ENCODE peak calls at places on chromosomes 7 and 10, in six cellular contexts. One of them, this sample, is unnamed.

GRCh38 chr10:74766501-74766900 is 59.9 kb upstream of the KAT6B start:
- DNase-seq in SK-N-SH: no peak
- DNase-seq in HepG2: no peak
- DNase-seq in A549: no peak
- DNase-seq in HCT116: no peak
- DNase-seq in HL-60: no peak
- DNase-seq in this sample: no peak

GRCh38 chr10:3668276-3668960 is 116.6 kb downstream of the KLF6 start:
- DNase-seq in SK-N-SH: no peak
- DNase-seq in HepG2: peak
- DNase-seq in HCT116: no peak
- DNase-seq in A549: no peak
- DNase-seq in HL-60: peak
- DNase-seq in this sample: peak

GRCh38 chr7:135888740-135889139 is 88.4 kb downstream of the MTPN start:
- DNase-seq in HL-60: no peak
- DNase-seq in HepG2: no peak
- DNase-seq in A549: no peak
- DNase-seq in HCT116: no peak
- DNase-seq in SK-N-SH: no peak
- DNase-seq in this sample: no peak

GRCh38 chr10:110505130-110505815 is 7.6 kb downstream of the DUSP5 start:
- DNase-seq in HL-60: no peak
- DNase-seq in A549: no peak
- DNase-seq in HCT116: no peak
- DNase-seq in SK-N-SH: no peak
- DNase-seq in HepG2: no peak
- DNase-seq in this sample: no peak

GRCh38 chr10:43354879-43355380 is 16.5 kb upstream of the FXYD4 start:
- DNase-seq in HepG2: no peak
- DNase-seq in SK-N-SH: no peak
- DNase-seq in A549: no peak
- DNase-seq in HCT116: no peak
- DNase-seq in HL-60: no peak
- DNase-seq in this sample: no peak

GRCh38 chr7:30282735-30283134 is 1.7 kb upstream of the ZNRF2 start:
- DNase-seq in HL-60: no peak
- DNase-seq in A549: no peak
- DNase-seq in HepG2: no peak
- DNase-seq in HCT116: no peak
- DNase-seq in SK-N-SH: no peak
- DNase-seq in this sample: no peak

GRCh38 chr10:78013564-78013963 is 15.8 kb downstream of the POLR3A start:
- DNase-seq in HL-60: no peak
- DNase-seq in HCT116: no peak
- DNase-seq in A549: no peak
- DNase-seq in SK-N-SH: no peak
- DNase-seq in HepG2: no peak
- DNase-seq in this sample: no peak

GRCh38 chr10:120077707-120078492 is 185.4 kb downstream of the SEC23IP start:
- DNase-seq in HL-60: peak
- DNase-seq in HCT116: no peak
- DNase-seq in HepG2: no peak
- DNase-seq in SK-N-SH: no peak
- DNase-seq in A549: no peak
- DNase-seq in this sample: peak

GRCh38 chr7:132398253-132398913 is 177.9 kb downstream of the PLXNA4 start:
- DNase-seq in SK-N-SH: no peak
- DNase-seq in HepG2: no peak
- DNase-seq in HL-60: no peak
- DNase-seq in A549: no peak
- DNase-seq in HCT116: no peak
- DNase-seq in this sample: no peak

GRCh38 chr10:32237644-32238345 is 109.2 kb downstream of the EPC1 start:
- DNase-seq in HCT116: no peak
- DNase-seq in HepG2: no peak
- DNase-seq in SK-N-SH: no peak
- DNase-seq in HL-60: no peak
- DNase-seq in A549: no peak
- DNase-seq in this sample: no peak

GRCh38 chr7:142584765-142585164 is 164.5 kb upstream of the PRSS1 start:
- DNase-seq in HCT116: no peak
- DNase-seq in SK-N-SH: no peak
- DNase-seq in A549: no peak
- DNase-seq in HepG2: no peak
- DNase-seq in HL-60: no peak
- DNase-seq in this sample: no peak

GRCh38 chr10:23173549-23174074 is 18.5 kb upstream of the PTF1A start:
- DNase-seq in HepG2: no peak
- DNase-seq in HCT116: no peak
- DNase-seq in A549: no peak
- DNase-seq in HL-60: no peak
- DNase-seq in SK-N-SH: peak
- DNase-seq in this sample: peak

GRCh38 chr10:101749033-101749432 is 26.9 kb downstream of the FGF8 start:
- DNase-seq in HCT116: peak
- DNase-seq in HL-60: no peak
- DNase-seq in HepG2: no peak
- DNase-seq in A549: no peak
- DNase-seq in SK-N-SH: no peak
- DNase-seq in this sample: peak

GRCh38 chr10:5527332-5528200 is 2.8 kb downstream of the CALML3 start:
- DNase-seq in SK-N-SH: no peak
- DNase-seq in A549: no peak
- DNase-seq in HepG2: peak
- DNase-seq in HCT116: no peak
- DNase-seq in HL-60: no peak
- DNase-seq in this sample: no peak

GRCh38 chr10:47115322-47115721 is 184.7 kb upstream of the GDF10 start:
- DNase-seq in A549: no peak
- DNase-seq in HCT116: no peak
- DNase-seq in HepG2: no peak
- DNase-seq in SK-N-SH: no peak
- DNase-seq in HL-60: no peak
- DNase-seq in this sample: no peak

GRCh38 chr10:95552680-95553342 is 8.4 kb downstream of the SORBS1 start:
- DNase-seq in SK-N-SH: no peak
- DNase-seq in A549: peak
- DNase-seq in HCT116: no peak
- DNase-seq in HepG2: peak
- DNase-seq in HL-60: no peak
- DNase-seq in this sample: peak

GRCh38 chr7:95427123-95427522 is 7.7 kb downstream of the PON2 start:
- DNase-seq in A549: no peak
- DNase-seq in HL-60: no peak
- DNase-seq in SK-N-SH: no peak
- DNase-seq in HCT116: no peak
- DNase-seq in HepG2: no peak
- DNase-seq in this sample: peak

GRCh38 chr7:1925973-1926907 is 256.2 kb downstream of the ELFN1 start:
- DNase-seq in SK-N-SH: no peak
- DNase-seq in HCT116: no peak
- DNase-seq in HepG2: no peak
- DNase-seq in A549: no peak
- DNase-seq in HL-60: no peak
- DNase-seq in this sample: no peak

GRCh38 chr7:120273476-120273975 is 551 bp downstream of the KCND2 start:
- DNase-seq in A549: no peak
- DNase-seq in SK-N-SH: peak
- DNase-seq in HCT116: no peak
- DNase-seq in HepG2: peak
- DNase-seq in HL-60: peak
- DNase-seq in this sample: peak

GRCh38 chr7:133408212-133408611 is 155.3 kb downstream of the EXOC4 start:
- DNase-seq in HL-60: no peak
- DNase-seq in HepG2: no peak
- DNase-seq in A549: no peak
- DNase-seq in SK-N-SH: no peak
- DNase-seq in HCT116: no peak
- DNase-seq in this sample: no peak

GRCh38 chr10:79247373-79248137 is 99.7 kb upstream of the PPIF start:
- DNase-seq in HCT116: no peak
- DNase-seq in HL-60: peak
- DNase-seq in A549: no peak
- DNase-seq in HepG2: no peak
- DNase-seq in SK-N-SH: no peak
- DNase-seq in this sample: no peak

GRCh38 chr10:62650411-62650810 is 154.1 kb upstream of the ADO start:
- DNase-seq in SK-N-SH: no peak
- DNase-seq in HCT116: no peak
- DNase-seq in HepG2: no peak
- DNase-seq in A549: no peak
- DNase-seq in HL-60: no peak
- DNase-seq in this sample: no peak

GRCh38 chr10:129094233-129094632 is 372.8 kb upstream of the MGMT start:
- DNase-seq in HCT116: no peak
- DNase-seq in HL-60: no peak
- DNase-seq in SK-N-SH: no peak
- DNase-seq in A549: no peak
- DNase-seq in HepG2: no peak
- DNase-seq in this sample: no peak

GRCh38 chr7:116305485-116306408 is 95.4 kb downstream of the TES start:
- DNase-seq in HL-60: no peak
- DNase-seq in A549: peak
- DNase-seq in HepG2: peak
- DNase-seq in SK-N-SH: no peak
- DNase-seq in HCT116: no peak
- DNase-seq in this sample: no peak

GRCh38 chr7:125516194-125516593 is 586.6 kb upstream of the POT1 start:
- DNase-seq in A549: no peak
- DNase-seq in HepG2: no peak
- DNase-seq in HCT116: no peak
- DNase-seq in HL-60: no peak
- DNase-seq in SK-N-SH: peak
- DNase-seq in this sample: no peak

GRCh38 chr10:11880169-11881027 is 57.2 kb downstream of the PROSER2 start:
- DNase-seq in HL-60: no peak
- DNase-seq in SK-N-SH: no peak
- DNase-seq in A549: no peak
- DNase-seq in HCT116: no peak
- DNase-seq in HepG2: no peak
- DNase-seq in this sample: peak
- TF ChIP-seq CTCF in HL-60: no peak
- TF ChIP-seq CTCF in SK-N-SH: no peak
- TF ChIP-seq CTCF in A549: no peak
- TF ChIP-seq CTCF in HCT116: no peak
- TF ChIP-seq CTCF in HepG2: peak
- TF ChIP-seq CTCF in this sample: peak

DNA sequence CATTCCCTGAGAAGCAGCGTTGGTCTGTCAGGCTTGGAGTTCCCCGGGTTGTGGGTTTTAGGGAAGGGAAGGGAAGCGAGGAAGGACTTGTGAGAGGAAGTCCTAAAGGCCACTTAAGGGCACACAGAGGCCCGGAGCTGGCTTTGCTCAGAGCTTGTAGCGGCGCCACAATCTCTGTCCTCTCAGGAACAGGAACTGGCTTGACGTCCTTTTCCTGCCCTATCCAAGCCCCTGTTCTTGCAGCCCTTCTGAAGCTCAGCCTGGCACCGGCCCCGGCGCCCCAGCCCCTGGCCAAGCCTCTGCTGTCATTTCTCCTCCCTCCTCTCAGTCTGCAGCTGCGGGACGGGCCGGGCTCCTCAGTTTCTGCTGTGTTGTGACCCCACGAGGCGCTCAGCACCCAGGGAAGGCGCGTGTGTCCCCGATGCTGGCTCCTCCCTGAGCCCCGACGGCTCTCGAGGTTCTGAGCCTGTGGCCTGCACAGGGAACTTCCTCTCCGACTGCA is at the start of gene GIMAP8:
- DNase-seq in HCT116: no peak
- DNase-seq in SK-N-SH: no peak
- DNase-seq in A549: no peak
- DNase-seq in HepG2: no peak
- DNase-seq in HL-60: peak
- DNase-seq in this sample: peak
- TF ChIP-seq REST in HCT116: no peak
- TF ChIP-seq REST in SK-N-SH: no peak
- TF ChIP-seq REST in A549: no peak
- TF ChIP-seq REST in HepG2: no peak
- TF ChIP-seq REST in HL-60: no peak
- TF ChIP-seq REST in this sample: no peak

DNA sequence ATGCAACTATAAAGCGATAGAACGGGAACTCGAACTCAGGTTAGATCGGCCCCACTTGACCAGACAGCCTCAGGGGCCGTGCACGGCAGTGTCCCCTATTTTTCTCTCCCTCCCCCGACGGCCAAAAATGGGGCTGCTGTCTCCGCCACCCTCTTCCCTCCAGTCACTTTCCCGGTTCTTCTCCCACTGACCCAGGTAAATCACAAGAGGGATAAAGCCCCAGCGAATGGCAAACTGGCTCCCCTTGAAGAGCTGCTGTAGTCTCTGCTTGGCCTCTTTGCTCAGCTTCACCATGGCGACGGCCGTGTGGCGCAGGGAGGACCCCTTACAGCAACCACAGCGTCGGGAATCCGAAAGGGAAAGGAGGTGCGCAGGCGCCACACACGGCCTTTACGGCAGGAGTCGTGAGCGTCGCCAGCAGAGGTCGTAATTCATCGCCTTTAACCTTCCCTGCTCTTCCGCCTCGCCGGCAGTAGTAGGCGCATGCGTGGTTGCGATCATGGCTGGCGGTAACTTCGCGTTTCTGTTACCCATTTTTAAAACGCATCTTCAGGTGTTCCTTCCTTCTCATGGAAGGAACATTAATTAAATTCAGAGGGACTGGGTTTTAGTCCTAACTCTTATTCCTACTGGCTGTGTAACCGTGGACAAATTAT is at the start of gene TOMM7:
- DNase-seq in HL-60: peak
- DNase-seq in A549: peak
- DNase-seq in HepG2: peak
- DNase-seq in SK-N-SH: peak
- DNase-seq in HCT116: peak
- DNase-seq in this sample: peak
- TF ChIP-seq CTCF in HL-60: no peak
- TF ChIP-seq CTCF in A549: no peak
- TF ChIP-seq CTCF in HepG2: peak
- TF ChIP-seq CTCF in SK-N-SH: peak
- TF ChIP-seq CTCF in HCT116: no peak
- TF ChIP-seq CTCF in this sample: peak

GRCh38 chr7:28695300-28696261 is 262.5 kb downstream of the TRIL start:
- DNase-seq in A549: no peak
- DNase-seq in HepG2: no peak
- DNase-seq in HL-60: no peak
- DNase-seq in SK-N-SH: no peak
- DNase-seq in HCT116: no peak
- DNase-seq in this sample: no peak
- TF ChIP-seq REST in A549: no peak
- TF ChIP-seq REST in HepG2: no peak
- TF ChIP-seq REST in HL-60: no peak
- TF ChIP-seq REST in SK-N-SH: no peak
- TF ChIP-seq REST in HCT116: no peak
- TF ChIP-seq REST in this sample: no peak